ENCODE peak calls at places on chromosome 17, in five cellular contexts. One of them, this sample, is unnamed.

GRCh38 chr17:58232707-58233156 is 5.7 kb upstream of the LPO start:
- DNase-seq in transverse colon: no peak
- DNase-seq in H1: no peak
- DNase-seq in spleen: no peak
- DNase-seq in upper lobe of left lung: no peak
- DNase-seq in this sample: no peak

GRCh38 chr17:3004150-3004801 is 59.1 kb downstream of the OR1D5 start:
- DNase-seq in transverse colon: peak; percentile 99
- DNase-seq in H1: no peak
- DNase-seq in spleen: peak; percentile 97
- DNase-seq in upper lobe of left lung: peak; percentile 100
- DNase-seq in this sample: peak; percentile 100

GRCh38 chr17:17698869-17699351 is 17.7 kb downstream of the RAI1 start:
- DNase-seq in transverse colon: no peak
- DNase-seq in H1: no peak
- DNase-seq in spleen: no peak
- DNase-seq in upper lobe of left lung: no peak
- DNase-seq in this sample: peak; percentile 88

GRCh38 chr17:4142107-4142900 is 526 bp downstream of the ZZEF1 start:
- DNase-seq in transverse colon: peak; percentile 36
- DNase-seq in H1: no peak
- DNase-seq in spleen: no peak
- DNase-seq in upper lobe of left lung: peak; percentile 89
- DNase-seq in this sample: peak; percentile 67

GRCh38 chr17:58624751-58625150 is 67.1 kb downstream of the TEX14 start:
- DNase-seq in transverse colon: no peak
- DNase-seq in H1: no peak
- DNase-seq in spleen: no peak
- DNase-seq in upper lobe of left lung: no peak
- DNase-seq in this sample: no peak

GRCh38 chr17:28521296-28522085 is 15.3 kb downstream of the FOXN1 start:
- DNase-seq in transverse colon: no peak
- DNase-seq in H1: peak; percentile 62
- DNase-seq in spleen: no peak
- DNase-seq in upper lobe of left lung: peak; percentile 68
- DNase-seq in this sample: no peak

GRCh38 chr17:2370211-2370589 is 30.7 kb downstream of the MNT start:
- DNase-seq in transverse colon: no peak
- DNase-seq in H1: no peak
- DNase-seq in spleen: no peak
- DNase-seq in upper lobe of left lung: peak; percentile 80
- DNase-seq in this sample: no peak

GRCh38 chr17:561118-561517 is 153.5 kb downstream of the VPS53 start:
- DNase-seq in transverse colon: no peak
- DNase-seq in H1: no peak
- DNase-seq in spleen: no peak
- DNase-seq in upper lobe of left lung: no peak
- DNase-seq in this sample: no peak

GRCh38 chr17:74780443-74781238 is 4.5 kb upstream of the NAT9 start:
- DNase-seq in transverse colon: no peak
- DNase-seq in H1: no peak
- DNase-seq in spleen: no peak
- DNase-seq in upper lobe of left lung: no peak
- DNase-seq in this sample: no peak

GRCh38 chr17:10271004-10271620 is 72.7 kb upstream of the GAS7 start:
- DNase-seq in transverse colon: no peak
- DNase-seq in H1: no peak
- DNase-seq in spleen: no peak
- DNase-seq in upper lobe of left lung: no peak
- DNase-seq in this sample: no peak

GRCh38 chr17:81534157-81535006 is 6.2 kb downstream of the FSCN2 start:
- DNase-seq in transverse colon: no peak
- DNase-seq in H1: no peak
- DNase-seq in spleen: no peak
- DNase-seq in upper lobe of left lung: peak; percentile 46
- DNase-seq in this sample: no peak

GRCh38 chr17:19384723-19385391 is 2.1 kb downstream of the MFAP4 start:
- DNase-seq in transverse colon: peak; percentile 84
- DNase-seq in H1: no peak
- DNase-seq in spleen: peak; percentile 77
- DNase-seq in upper lobe of left lung: peak; percentile 80
- DNase-seq in this sample: peak; percentile 97

GRCh38 chr17:81025065-81025751 is 9.7 kb upstream of the BAIAP2 start:
- DNase-seq in transverse colon: no peak
- DNase-seq in H1: no peak
- DNase-seq in spleen: peak; percentile 37
- DNase-seq in upper lobe of left lung: no peak
- DNase-seq in this sample: peak; percentile 72

GRCh38 chr17:63476494-63476856 is 386 bp upstream of the ACE start:
- DNase-seq in transverse colon: no peak
- DNase-seq in H1: peak; percentile 77
- DNase-seq in spleen: no peak
- DNase-seq in upper lobe of left lung: peak; percentile 86
- DNase-seq in this sample: no peak

GRCh38 chr17:18230288-18231141 is 5.1 kb downstream of the LLGL1 start:
- DNase-seq in transverse colon: no peak
- DNase-seq in H1: no peak
- DNase-seq in spleen: no peak
- DNase-seq in upper lobe of left lung: no peak
- DNase-seq in this sample: no peak

DNA sequence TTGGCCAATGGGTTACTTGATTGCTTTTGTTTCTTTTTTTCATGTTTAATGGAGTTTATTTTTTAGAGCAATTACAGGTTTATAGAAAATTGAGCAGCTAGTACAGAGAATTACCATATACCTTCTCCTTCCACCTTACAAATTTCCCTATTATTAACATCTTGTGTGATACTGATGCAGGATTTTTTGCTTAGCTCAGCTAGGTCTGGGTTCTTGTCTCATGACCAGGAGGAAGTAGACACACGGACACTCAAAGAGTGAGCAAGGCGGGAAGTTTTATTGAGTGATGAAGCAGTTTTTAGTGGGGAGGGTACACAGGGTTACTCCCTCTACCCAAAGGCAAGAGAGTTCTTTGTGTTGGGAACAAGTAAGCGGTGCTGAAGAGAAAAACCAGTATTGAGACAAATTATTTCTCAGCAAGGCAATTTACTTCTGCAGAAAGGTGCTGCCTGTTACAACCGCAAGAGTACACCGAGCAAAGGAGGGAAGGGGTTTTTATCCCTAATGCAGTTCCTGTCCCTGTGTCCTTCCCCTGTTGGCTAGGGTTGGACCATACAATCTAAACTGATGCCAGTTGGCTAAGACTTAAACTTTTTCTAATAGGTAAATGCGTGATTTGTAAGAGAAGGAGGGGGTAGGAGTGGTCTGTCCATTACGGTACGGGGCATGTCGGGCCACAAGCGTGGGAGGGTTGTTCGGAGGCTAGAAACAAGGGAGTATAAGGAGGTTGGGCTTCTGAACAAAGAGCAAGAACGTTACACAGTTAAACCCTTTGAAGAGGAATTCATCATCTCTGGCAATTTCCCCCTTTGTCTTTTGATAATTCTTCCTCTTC is 26.9 kb downstream of the SEC14L1 start:
- DNase-seq in transverse colon: no peak
- DNase-seq in H1: no peak
- DNase-seq in spleen: no peak
- DNase-seq in upper lobe of left lung: no peak
- DNase-seq in this sample: no peak
- H3K9me3 ChIP-seq in transverse colon: peaks cover 10% of the 10 kb centered on the region
- H3K9me3 ChIP-seq in H1: no peaks in the 10 kb centered on the region
- H3K9me3 ChIP-seq in spleen: peaks cover 36% of the 10 kb centered on the region
- H3K9me3 ChIP-seq in upper lobe of left lung: peaks cover 18% of the 10 kb centered on the region
- H3K9me3 ChIP-seq in this sample: peaks cover 11% of the 10 kb centered on the region

GRCh38 chr17:29589524-29590260 is at the start of gene GIT1:
- DNase-seq in transverse colon: peak; percentile 90
- DNase-seq in H1: peak; percentile 87
- DNase-seq in spleen: peak; percentile 97
- DNase-seq in upper lobe of left lung: peak; percentile 97
- DNase-seq in this sample: peak; percentile 92
- TF ChIP-seq POLR2AphosphoS5 in transverse colon: peak; percentile 70
- TF ChIP-seq POLR2AphosphoS5 in H1: no peak
- TF ChIP-seq POLR2AphosphoS5 in spleen: peak; percentile 85
- TF ChIP-seq POLR2AphosphoS5 in upper lobe of left lung: no peak
- TF ChIP-seq POLR2AphosphoS5 in this sample: peak; percentile 36

GRCh38 chr17:79521225-79521624 is 89.6 kb downstream of the RBFOX3 start:
- DNase-seq in transverse colon: no peak
- DNase-seq in H1: no peak
- DNase-seq in spleen: no peak
- DNase-seq in upper lobe of left lung: no peak
- DNase-seq in this sample: no peak

GRCh38 chr17:79520134-79520892 is 90.5 kb downstream of the RBFOX3 start:
- DNase-seq in transverse colon: no peak
- DNase-seq in H1: no peak
- DNase-seq in spleen: no peak
- DNase-seq in upper lobe of left lung: peak; percentile 79
- DNase-seq in this sample: no peak

GRCh38 chr17:79520893-79521210 is 90.0 kb downstream of the RBFOX3 start:
- DNase-seq in transverse colon: no peak
- DNase-seq in H1: no peak
- DNase-seq in spleen: no peak
- DNase-seq in upper lobe of left lung: no peak
- DNase-seq in this sample: no peak

GRCh38 chr17:79524201-79524882 is 86.5 kb downstream of the RBFOX3 start:
- DNase-seq in transverse colon: no peak
- DNase-seq in H1: no peak
- DNase-seq in spleen: no peak
- DNase-seq in upper lobe of left lung: no peak
- DNase-seq in this sample: no peak

DNA sequence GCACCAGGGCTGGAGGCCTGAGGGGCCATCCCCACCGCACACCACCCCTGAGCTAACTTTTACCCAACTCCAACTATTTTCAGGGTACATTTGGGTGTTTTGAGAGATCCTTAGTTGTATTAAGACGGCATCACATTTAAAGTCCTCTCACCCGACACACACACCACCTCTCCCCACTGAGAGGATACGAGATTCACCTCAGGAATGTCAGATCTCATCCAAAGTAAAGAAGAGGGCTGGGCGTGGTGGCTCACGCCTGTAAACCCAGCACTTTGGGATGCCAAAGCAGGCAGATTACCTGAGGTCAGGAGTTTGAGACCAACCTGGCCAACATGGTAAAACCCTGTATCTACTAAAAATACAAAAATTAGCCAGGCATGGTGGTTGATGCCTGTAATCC is 88.4 kb downstream of the RBFOX3 start:
- DNase-seq in transverse colon: no peak
- DNase-seq in H1: no peak
- DNase-seq in spleen: no peak
- DNase-seq in upper lobe of left lung: no peak
- DNase-seq in this sample: no peak
- H3K27me3 ChIP-seq in transverse colon: peaks cover 39% of the 10 kb centered on the region
- H3K27me3 ChIP-seq in H1: peaks cover 4% of the 10 kb centered on the region
- H3K27me3 ChIP-seq in spleen: peaks cover 76% of the 10 kb centered on the region
- H3K27me3 ChIP-seq in upper lobe of left lung: no peaks in the 10 kb centered on the region
- H3K27me3 ChIP-seq in this sample: no peaks in the 10 kb centered on the region

GRCh38 chr17:45073414-45074070 is 12.4 kb downstream of the NMT1 start:
- DNase-seq in transverse colon: peak; percentile 25
- DNase-seq in H1: no peak
- DNase-seq in spleen: no peak
- DNase-seq in upper lobe of left lung: no peak
- DNase-seq in this sample: peak; percentile 83
- H3K9me3 ChIP-seq in transverse colon: no peaks in the 10 kb centered on the region
- H3K9me3 ChIP-seq in H1: no peaks in the 10 kb centered on the region
- H3K9me3 ChIP-seq in spleen: no peaks in the 10 kb centered on the region
- H3K9me3 ChIP-seq in upper lobe of left lung: no peaks in the 10 kb centered on the region
- H3K9me3 ChIP-seq in this sample: no peaks in the 10 kb centered on the region

DNA sequence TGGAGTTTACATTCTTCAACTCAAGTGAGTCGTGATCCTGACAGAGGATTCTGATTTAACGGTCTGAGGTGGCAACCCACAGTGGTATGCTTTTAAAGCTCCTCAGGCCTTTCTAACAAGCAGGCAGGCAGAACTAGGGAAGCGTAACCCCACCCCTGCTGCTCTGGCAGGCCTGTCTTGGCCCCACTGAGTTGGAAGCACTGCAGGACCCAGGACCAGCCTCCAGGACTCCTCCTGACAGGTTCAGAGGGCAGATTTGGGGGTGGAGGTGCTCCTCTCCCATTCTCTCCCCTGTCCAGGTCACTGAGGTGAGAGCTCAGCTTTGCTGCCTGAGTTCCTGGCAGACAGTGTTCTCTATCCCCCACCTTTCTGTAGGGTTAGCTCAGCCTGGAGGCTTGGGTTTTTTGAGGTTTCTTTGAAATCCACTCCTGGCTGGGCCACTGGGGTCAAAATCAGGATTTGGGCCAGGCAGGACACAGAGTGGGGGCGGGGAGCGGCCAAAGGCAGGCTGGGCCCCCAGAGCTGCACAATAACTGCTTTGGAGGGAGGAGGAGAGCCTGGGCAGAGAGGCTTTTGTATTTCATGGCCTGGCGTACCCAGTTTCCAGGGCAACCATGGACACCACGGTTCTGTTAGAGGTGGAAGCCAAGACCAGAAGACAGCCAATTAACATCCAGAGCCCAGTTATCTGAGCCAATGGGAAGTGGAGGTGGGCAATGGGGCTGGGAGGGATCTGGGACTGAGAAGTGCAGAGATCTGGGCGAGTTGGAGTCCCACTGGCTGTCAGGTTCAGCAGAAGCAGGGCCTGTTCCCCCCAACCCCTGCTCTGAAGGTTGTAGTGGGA is 9.5 kb downstream of the MRPL27 start:
- DNase-seq in transverse colon: no peak
- DNase-seq in H1: peak; percentile 86
- DNase-seq in spleen: no peak
- DNase-seq in upper lobe of left lung: peak; percentile 43
- DNase-seq in this sample: peak; percentile 56
- TF ChIP-seq POLR2AphosphoS5 in transverse colon: no peak
- TF ChIP-seq POLR2AphosphoS5 in H1: peak; percentile 36
- TF ChIP-seq POLR2AphosphoS5 in spleen: no peak
- TF ChIP-seq POLR2AphosphoS5 in upper lobe of left lung: no peak
- TF ChIP-seq POLR2AphosphoS5 in this sample: no peak

DNA sequence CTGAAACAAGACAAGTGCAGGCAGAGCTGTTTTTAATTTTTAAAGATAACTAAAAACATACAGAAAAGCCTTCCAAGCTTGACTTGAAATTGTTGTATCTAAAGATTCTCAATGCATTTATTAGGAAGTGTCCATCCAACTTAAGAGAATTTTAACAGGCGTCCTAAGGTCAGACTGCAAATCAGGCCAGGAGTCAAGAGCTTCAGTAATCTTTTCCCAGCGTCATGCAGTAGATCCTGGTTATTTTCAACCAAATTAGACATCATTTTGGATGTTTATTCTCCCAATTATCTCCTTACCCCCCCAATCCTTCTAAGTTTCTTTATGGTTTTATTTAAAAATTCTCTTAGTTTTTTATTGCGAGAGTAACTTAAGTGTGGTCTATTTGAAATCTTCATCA is 702.9 kb downstream of the KCNJ2 start:
- DNase-seq in transverse colon: no peak
- DNase-seq in H1: no peak
- DNase-seq in spleen: no peak
- DNase-seq in upper lobe of left lung: no peak
- DNase-seq in this sample: no peak
- H3K27me3 ChIP-seq in transverse colon: no peaks in the 10 kb centered on the region
- H3K27me3 ChIP-seq in H1: no peaks in the 10 kb centered on the region
- H3K27me3 ChIP-seq in spleen: no peaks in the 10 kb centered on the region
- H3K27me3 ChIP-seq in upper lobe of left lung: no peaks in the 10 kb centered on the region
- H3K27me3 ChIP-seq in this sample: no peaks in the 10 kb centered on the region